ENCODE peak calls at places on chromosomes 12 and 14, in seven cellular contexts. One of them, this sample, is unnamed.

GRCh38 chr14:31261859-31262739 is 54.5 kb upstream of the HECTD1 start:
- DNase-seq in GM04504: peak; percentile 22
- DNase-seq in central memory CD4-positive, alpha-beta T cell: no peak
- DNase-seq in HL-60: peak; percentile 86
- DNase-seq in AG08396: no peak
- DNase-seq in NCI-H460: no peak
- DNase-seq in breast epithelium: peak; percentile 42
- DNase-seq in this sample: peak; percentile 70

GRCh38 chr12:46266382-46266791 is 2.5 kb downstream of the SLC38A1 start:
- DNase-seq in breast epithelium: no peak
- DNase-seq in AG08396: no peak
- DNase-seq in NCI-H460: peak; percentile 36
- DNase-seq in central memory CD4-positive, alpha-beta T cell: peak; percentile 58
- DNase-seq in GM04504: no peak
- DNase-seq in HL-60: no peak
- DNase-seq in this sample: no peak

GRCh38 chr12:54231236-54231635 is 42.5 kb upstream of the SMUG1 start:
- DNase-seq in AG08396: no peak
- DNase-seq in NCI-H460: no peak
- DNase-seq in central memory CD4-positive, alpha-beta T cell: no peak
- DNase-seq in HL-60: no peak
- DNase-seq in GM04504: no peak
- DNase-seq in breast epithelium: no peak
- DNase-seq in this sample: no peak

GRCh38 chr14:55412686-55413085 is 1.1 kb upstream of the ATG14 start:
- DNase-seq in central memory CD4-positive, alpha-beta T cell: no peak
- DNase-seq in breast epithelium: no peak
- DNase-seq in GM04504: no peak
- DNase-seq in AG08396: no peak
- DNase-seq in HL-60: no peak
- DNase-seq in NCI-H460: no peak
- DNase-seq in this sample: no peak

GRCh38 chr14:103969961-103970360 is 27.6 kb upstream of the RD3L start:
- DNase-seq in GM04504: no peak
- DNase-seq in NCI-H460: no peak
- DNase-seq in AG08396: no peak
- DNase-seq in central memory CD4-positive, alpha-beta T cell: no peak
- DNase-seq in breast epithelium: no peak
- DNase-seq in HL-60: no peak
- DNase-seq in this sample: no peak

GRCh38 chr12:53235742-53236442 is 3.9 kb upstream of the RARG start:
- DNase-seq in AG08396: no peak
- DNase-seq in breast epithelium: no peak
- DNase-seq in central memory CD4-positive, alpha-beta T cell: no peak
- DNase-seq in HL-60: no peak
- DNase-seq in NCI-H460: no peak
- DNase-seq in GM04504: no peak
- DNase-seq in this sample: no peak

GRCh38 chr14:100558226-100558625 is 29.0 kb downstream of the BEGAIN start:
- DNase-seq in AG08396: no peak
- DNase-seq in central memory CD4-positive, alpha-beta T cell: no peak
- DNase-seq in HL-60: no peak
- DNase-seq in breast epithelium: no peak
- DNase-seq in GM04504: no peak
- DNase-seq in NCI-H460: no peak
- DNase-seq in this sample: no peak

GRCh38 chr12:53698948-53699672 is 23.2 kb upstream of the ATP5MC2 start:
- DNase-seq in central memory CD4-positive, alpha-beta T cell: no peak
- DNase-seq in HL-60: no peak
- DNase-seq in breast epithelium: no peak
- DNase-seq in GM04504: no peak
- DNase-seq in AG08396: no peak
- DNase-seq in NCI-H460: no peak
- DNase-seq in this sample: no peak

GRCh38 chr12:1629338-1630080 is 478 bp downstream of the WNT5B start:
- DNase-seq in central memory CD4-positive, alpha-beta T cell: no peak
- DNase-seq in NCI-H460: no peak
- DNase-seq in GM04504: no peak
- DNase-seq in HL-60: no peak
- DNase-seq in AG08396: no peak
- DNase-seq in breast epithelium: no peak
- DNase-seq in this sample: no peak

GRCh38 chr14:73776194-73776537 is 62.0 kb upstream of the PNMA1 start:
- DNase-seq in central memory CD4-positive, alpha-beta T cell: no peak
- DNase-seq in AG08396: no peak
- DNase-seq in GM04504: no peak
- DNase-seq in breast epithelium: no peak
- DNase-seq in NCI-H460: no peak
- DNase-seq in HL-60: no peak
- DNase-seq in this sample: no peak

GRCh38 chr12:3491938-3492867 is 1.2 kb downstream of the PRMT8 start:
- DNase-seq in NCI-H460: peak; percentile 13
- DNase-seq in GM04504: peak; percentile 12
- DNase-seq in breast epithelium: no peak
- DNase-seq in AG08396: peak; percentile 91
- DNase-seq in central memory CD4-positive, alpha-beta T cell: no peak
- DNase-seq in HL-60: peak; percentile 3
- DNase-seq in this sample: no peak

GRCh38 chr12:113912761-113913295 is 53.3 kb downstream of the RBM19 start:
- DNase-seq in NCI-H460: peak; percentile 66
- DNase-seq in HL-60: peak; percentile 34
- DNase-seq in GM04504: peak; percentile 27
- DNase-seq in central memory CD4-positive, alpha-beta T cell: no peak
- DNase-seq in breast epithelium: peak; percentile 57
- DNase-seq in AG08396: peak; percentile 76
- DNase-seq in this sample: no peak

GRCh38 chr12:44286821-44287220 is 450.9 kb downstream of the TMEM117 start:
- DNase-seq in AG08396: no peak
- DNase-seq in central memory CD4-positive, alpha-beta T cell: no peak
- DNase-seq in NCI-H460: no peak
- DNase-seq in breast epithelium: no peak
- DNase-seq in HL-60: no peak
- DNase-seq in GM04504: no peak
- DNase-seq in this sample: no peak

GRCh38 chr12:126667340-126667739 is 1599.6 kb upstream of the TMEM132C start:
- DNase-seq in central memory CD4-positive, alpha-beta T cell: no peak
- DNase-seq in NCI-H460: no peak
- DNase-seq in breast epithelium: no peak
- DNase-seq in HL-60: no peak
- DNase-seq in AG08396: no peak
- DNase-seq in GM04504: peak; percentile 72
- DNase-seq in this sample: no peak

GRCh38 chr14:104822821-104823615 is 22.1 kb downstream of the ZBTB42 start:
- DNase-seq in AG08396: no peak
- DNase-seq in NCI-H460: no peak
- DNase-seq in HL-60: no peak
- DNase-seq in breast epithelium: no peak
- DNase-seq in GM04504: no peak
- DNase-seq in central memory CD4-positive, alpha-beta T cell: no peak
- DNase-seq in this sample: no peak

GRCh38 chr14:50342211-50343080 is 30.3 kb downstream of the DMAC2L start:
- DNase-seq in NCI-H460: peak; percentile 55
- DNase-seq in HL-60: no peak
- DNase-seq in breast epithelium: peak; percentile 57
- DNase-seq in AG08396: peak; percentile 72
- DNase-seq in central memory CD4-positive, alpha-beta T cell: no peak
- DNase-seq in GM04504: peak; percentile 80
- DNase-seq in this sample: no peak

GRCh38 chr12:26010293-26010821 is 51.9 kb downstream of the RASSF8 start:
- DNase-seq in central memory CD4-positive, alpha-beta T cell: no peak
- DNase-seq in NCI-H460: no peak
- DNase-seq in breast epithelium: no peak
- DNase-seq in AG08396: no peak
- DNase-seq in HL-60: no peak
- DNase-seq in GM04504: no peak
- DNase-seq in this sample: no peak

GRCh38 chr14:54420478-54421116 is 20.6 kb downstream of the CNIH1 start:
- DNase-seq in GM04504: no peak
- DNase-seq in breast epithelium: no peak
- DNase-seq in NCI-H460: peak; percentile 45
- DNase-seq in AG08396: peak; percentile 57
- DNase-seq in HL-60: no peak
- DNase-seq in central memory CD4-positive, alpha-beta T cell: no peak
- DNase-seq in this sample: no peak

GRCh38 chr14:24251880-24252288 is 9.5 kb upstream of the TINF2 start:
- DNase-seq in NCI-H460: no peak
- DNase-seq in HL-60: no peak
- DNase-seq in AG08396: peak; percentile 53
- DNase-seq in breast epithelium: no peak
- DNase-seq in GM04504: no peak
- DNase-seq in central memory CD4-positive, alpha-beta T cell: no peak
- DNase-seq in this sample: no peak

GRCh38 chr14:22558221-22558913 is 30.7 kb downstream of the DAD1 start:
- DNase-seq in central memory CD4-positive, alpha-beta T cell: peak; percentile 55
- DNase-seq in GM04504: no peak
- DNase-seq in HL-60: no peak
- DNase-seq in breast epithelium: no peak
- DNase-seq in NCI-H460: no peak
- DNase-seq in AG08396: no peak
- DNase-seq in this sample: no peak

GRCh38 chr12:73798523-73798922 is 739.1 kb upstream of the ATXN7L3B start:
- DNase-seq in GM04504: no peak
- DNase-seq in AG08396: no peak
- DNase-seq in HL-60: no peak
- DNase-seq in breast epithelium: no peak
- DNase-seq in NCI-H460: no peak
- DNase-seq in central memory CD4-positive, alpha-beta T cell: no peak
- DNase-seq in this sample: no peak

GRCh38 chr12:125645724-125646123 is 580.5 kb downstream of the AACS start:
- DNase-seq in HL-60: no peak
- DNase-seq in AG08396: no peak
- DNase-seq in central memory CD4-positive, alpha-beta T cell: no peak
- DNase-seq in NCI-H460: no peak
- DNase-seq in GM04504: no peak
- DNase-seq in breast epithelium: no peak
- DNase-seq in this sample: no peak

GRCh38 chr12:29741342-29742241 is 42.1 kb downstream of the TMTC1 start:
- DNase-seq in breast epithelium: no peak
- DNase-seq in GM04504: no peak
- DNase-seq in NCI-H460: peak; percentile 5
- DNase-seq in AG08396: no peak
- DNase-seq in HL-60: no peak
- DNase-seq in central memory CD4-positive, alpha-beta T cell: no peak
- DNase-seq in this sample: no peak

GRCh38 chr14:67566908-67567307 is 33.2 kb downstream of the PIGH start:
- DNase-seq in central memory CD4-positive, alpha-beta T cell: no peak
- DNase-seq in breast epithelium: no peak
- DNase-seq in NCI-H460: no peak
- DNase-seq in HL-60: no peak
- DNase-seq in AG08396: no peak
- DNase-seq in GM04504: peak; percentile 11
- DNase-seq in this sample: peak; percentile 78

GRCh38 chr12:10211975-10212622 is 578 bp upstream of the GABARAPL1 start:
- DNase-seq in breast epithelium: peak; percentile 98
- DNase-seq in GM04504: peak; percentile 98
- DNase-seq in HL-60: peak; percentile 80
- DNase-seq in central memory CD4-positive, alpha-beta T cell: peak; percentile 87
- DNase-seq in AG08396: peak; percentile 95
- DNase-seq in NCI-H460: peak; percentile 98
- DNase-seq in this sample: peak; percentile 98

GRCh38 chr12:468671-469389 is 9.1 kb downstream of the B4GALNT3 start:
- DNase-seq in breast epithelium: no peak
- DNase-seq in central memory CD4-positive, alpha-beta T cell: no peak
- DNase-seq in GM04504: no peak
- DNase-seq in AG08396: no peak
- DNase-seq in HL-60: no peak
- DNase-seq in NCI-H460: no peak
- DNase-seq in this sample: no peak

GRCh38 chr14:95220663-95221231 is 63.4 kb upstream of the DICER1 start:
- DNase-seq in AG08396: no peak
- DNase-seq in breast epithelium: no peak
- DNase-seq in central memory CD4-positive, alpha-beta T cell: no peak
- DNase-seq in NCI-H460: no peak
- DNase-seq in HL-60: no peak
- DNase-seq in GM04504: no peak
- DNase-seq in this sample: no peak

GRCh38 chr14:49553106-49553505 is 33.1 kb downstream of the RPS29 start:
- DNase-seq in breast epithelium: no peak
- DNase-seq in AG08396: no peak
- DNase-seq in central memory CD4-positive, alpha-beta T cell: no peak
- DNase-seq in GM04504: no peak
- DNase-seq in HL-60: no peak
- DNase-seq in NCI-H460: no peak
- DNase-seq in this sample: no peak

GRCh38 chr14:54002653-54003052 is 46.0 kb upstream of the BMP4 start:
- DNase-seq in breast epithelium: no peak
- DNase-seq in NCI-H460: no peak
- DNase-seq in HL-60: no peak
- DNase-seq in AG08396: peak; percentile 22
- DNase-seq in central memory CD4-positive, alpha-beta T cell: no peak
- DNase-seq in GM04504: no peak
- DNase-seq in this sample: no peak

GRCh38 chr12:124548854-124549378 is 18.5 kb downstream of the NCOR2 start:
- DNase-seq in NCI-H460: no peak
- DNase-seq in GM04504: peak; percentile 69
- DNase-seq in HL-60: no peak
- DNase-seq in breast epithelium: no peak
- DNase-seq in central memory CD4-positive, alpha-beta T cell: no peak
- DNase-seq in AG08396: peak; percentile 69
- DNase-seq in this sample: peak; percentile 89

GRCh38 chr14:32200368-32201195 is 1.3 kb upstream of the RNU6-7 start:
- DNase-seq in breast epithelium: no peak
- DNase-seq in AG08396: no peak
- DNase-seq in HL-60: no peak
- DNase-seq in NCI-H460: no peak
- DNase-seq in GM04504: no peak
- DNase-seq in central memory CD4-positive, alpha-beta T cell: no peak
- DNase-seq in this sample: no peak

GRCh38 chr14:61486930-61487495 is 165.6 kb downstream of the PRKCH start:
- DNase-seq in GM04504: no peak
- DNase-seq in central memory CD4-positive, alpha-beta T cell: no peak
- DNase-seq in breast epithelium: no peak
- DNase-seq in HL-60: no peak
- DNase-seq in AG08396: no peak
- DNase-seq in NCI-H460: no peak
- DNase-seq in this sample: no peak

GRCh38 chr12:113154351-113154973 is 4.9 kb downstream of the CFAP73 start:
- DNase-seq in GM04504: no peak
- DNase-seq in central memory CD4-positive, alpha-beta T cell: no peak
- DNase-seq in NCI-H460: no peak
- DNase-seq in AG08396: no peak
- DNase-seq in breast epithelium: no peak
- DNase-seq in HL-60: no peak
- DNase-seq in this sample: no peak

GRCh38 chr14:52706286-52706685 is 714 bp upstream of the PSMC6 start:
- DNase-seq in AG08396: no peak
- DNase-seq in breast epithelium: no peak
- DNase-seq in GM04504: no peak
- DNase-seq in NCI-H460: no peak
- DNase-seq in HL-60: no peak
- DNase-seq in central memory CD4-positive, alpha-beta T cell: peak; percentile 43
- DNase-seq in this sample: no peak

GRCh38 chr12:112714166-112714565 is 77.4 kb upstream of the RPH3A start:
- DNase-seq in AG08396: no peak
- DNase-seq in NCI-H460: peak; percentile 14
- DNase-seq in HL-60: no peak
- DNase-seq in GM04504: no peak
- DNase-seq in breast epithelium: no peak
- DNase-seq in central memory CD4-positive, alpha-beta T cell: no peak
- DNase-seq in this sample: no peak

This sample was measured in suprapubic skin.